ENCODE peak calls at places on chromosomes 3 and 15, in five cellular contexts. H is IMR-90, M is GM12878, A is SK-N-SH, O is K562. J is an unnamed sample.

GRCh38 chr3:59424268-59425010 is 374.6 kb upstream of the CFAP20DC start:
- DNase-seq in H (peak), M (no peak), A (no peak), O (no peak), J (no peak)

GRCh38 chr3:141561426-141562034 is 74.7 kb downstream of the RASA2 start:
- DNase-seq in H (peak), M (no peak), A (peak), O (peak), J (peak)

GRCh38 chr3:40452057-40452456 is 5.1 kb upstream of the RPL14 start:
- DNase-seq in H (no peak), M (no peak), A (no peak), O (no peak), J (no peak)

GRCh38 chr3:139585820-139586219 is 46.3 kb upstream of the RBP1 start:
- DNase-seq in H (no peak), M (no peak), A (no peak), O (no peak), J (no peak)

GRCh38 chr3:137778941-137779340 is 14.8 kb downstream of the SOX14 start:
- DNase-seq in H (no peak), M (no peak), A (no peak), O (no peak), J (no peak)

GRCh38 chr3:30578479-30578878 is 27.9 kb upstream of the TGFBR2 start:
- DNase-seq in H (peak), M (no peak), A (no peak), O (no peak), J (peak)

GRCh38 chr3:114764056-114764492 is 383.0 kb downstream of the ZBTB20 start:
- DNase-seq in H (peak), M (no peak), A (no peak), O (no peak), J (no peak)

GRCh38 chr3:195803309-195803908 is 8.3 kb downstream of the MUC4 start:
- DNase-seq in H (no peak), M (no peak), A (no peak), O (no peak), J (no peak)

GRCh38 chr15:52295421-52295991 is at the start of gene MYO5C:
- DNase-seq in H (no peak), M (no peak), A (peak), O (no peak), J (peak)

GRCh38 chr15:27082526-27082925 is 111.5 kb downstream of the GABRG3 start:
- DNase-seq in H (no peak), M (no peak), A (no peak), O (no peak), J (no peak)

GRCh38 chr3:99332726-99333125 is 305.7 kb upstream of the COL8A1 start:
- DNase-seq in H (peak), M (no peak), A (no peak), O (no peak), J (no peak)

GRCh38 chr15:35697549-35698299 is 151.8 kb upstream of the DPH6 start:
- DNase-seq in H (peak), M (no peak), A (no peak), O (no peak), J (peak)

GRCh38 chr3:52233968-52234367 is 5.0 kb downstream of the TWF2 start:
- DNase-seq in H (no peak), M (no peak), A (no peak), O (no peak), J (no peak)

GRCh38 chr15:63599401-63600000 is 2.3 kb downstream of the FBXL22 start:
- DNase-seq in H (no peak), M (no peak), A (peak), O (no peak), J (peak)

GRCh38 chr3:71341721-71342120 is 241.8 kb downstream of the FOXP1 start:
- DNase-seq in H (peak), M (no peak), A (no peak), O (no peak), J (no peak)

GRCh38 chr15:74337607-74338211 is 29.7 kb downstream of the CYP11A1 start:
- DNase-seq in H (no peak), M (no peak), A (no peak), O (no peak), J (no peak)

GRCh38 chr3:54426431-54426830 is 304.1 kb downstream of the CACNA2D3 start:
- DNase-seq in H (no peak), M (no peak), A (no peak), O (no peak), J (no peak)

GRCh38 chr3:107666853-107667252 is 144.1 kb downstream of the BBX start:
- DNase-seq in H (no peak), M (no peak), A (no peak), O (no peak), J (no peak)

GRCh38 chr3:144948711-144949110 is 977.1 kb downstream of the DIPK2A start:
- DNase-seq in H (no peak), M (no peak), A (no peak), O (no peak), J (no peak)

GRCh38 chr3:11328196-11328945 is 56.2 kb downstream of the ATG7 start:
- DNase-seq in H (no peak), M (no peak), A (no peak), O (no peak), J (no peak)

GRCh38 chr15:90807687-90808086 is 60.7 kb upstream of the FURIN start:
- DNase-seq in H (no peak), M (no peak), A (no peak), O (no peak), J (no peak)

GRCh38 chr15:82832601-82833209 is 23.3 kb downstream of the WHAMM start:
- DNase-seq in H (peak), M (peak), A (no peak), O (no peak), J (peak)

GRCh38 chr15:90594297-90594696 is 64.6 kb downstream of the CRTC3 start:
- DNase-seq in H (no peak), M (peak), A (no peak), O (no peak), J (peak)

GRCh38 chr3:19931767-19932188 is 2.2 kb downstream of the EFHB start:
- DNase-seq in H (no peak), M (no peak), A (no peak), O (peak), J (no peak)

GRCh38 chr3:50237133-50237651 is 1.2 kb downstream of the GNAI2 start:
- DNase-seq in H (no peak), M (no peak), A (peak), O (peak), J (no peak)

GRCh38 chr3:181709537-181710279 is 2.0 kb upstream of the SOX2 start:
- DNase-seq in H (peak), M (no peak), A (peak), O (peak), J (peak)

GRCh38 chr15:99450896-99451358 is 114.9 kb upstream of the MEF2A start:
- DNase-seq in H (no peak), M (no peak), A (no peak), O (peak), J (no peak)

GRCh38 chr15:84907731-84908130 is 23.3 kb downstream of the SLC28A1 start:
- DNase-seq in H (no peak), M (no peak), A (no peak), O (no peak), J (no peak)

GRCh38 chr15:71422530-71423259 is 307.4 kb downstream of the THSD4 start:
- DNase-seq in H (no peak), M (no peak), A (no peak), O (no peak), J (no peak)

GRCh38 chr3:175255698-175256097 is 396.6 kb downstream of the NAALADL2 start:
- DNase-seq in H (peak), M (no peak), A (no peak), O (no peak), J (no peak)

GRCh38 chr3:182633206-182633605 is 160.1 kb upstream of the ATP11B start:
- DNase-seq in H (no peak), M (no peak), A (no peak), O (no peak), J (no peak)

GRCh38 chr3:57331078-57331477 is 38.6 kb upstream of the ASB14 start:
- DNase-seq in H (no peak), M (no peak), A (no peak), O (no peak), J (peak)

GRCh38 chr15:39919740-39920509 is at the start of gene GPR176:
- DNase-seq in H (peak), M (no peak), A (peak), O (no peak), J (peak)

GRCh38 chr3:12679468-12679867 is 15.6 kb upstream of the RAF1 start:
- DNase-seq in H (peak), M (no peak), A (peak), O (no peak), J (peak)
- TF ChIP-seq RCOR1 in H (peak), M (no peak), A (no peak), O (no peak), J (no peak)

GRCh38 chr3:23665741-23666140 is 140.0 kb upstream of the UBE2E1 start:
- DNase-seq in H (peak), M (no peak), A (no peak), O (no peak), J (no peak)
- TF ChIP-seq RCOR1 in H (no peak), M (no peak), A (no peak), O (no peak), J (no peak)

GRCh38 chr3:171862993-171863521 is 19.9 kb downstream of the TMEM212 start:
- DNase-seq in H (peak), M (no peak), A (no peak), O (no peak), J (no peak)
- TF ChIP-seq RCOR1 in H (no peak), M (no peak), A (no peak), O (no peak), J (no peak)

GRCh38 chr3:5217824-5218595 is 30.5 kb downstream of the EDEM1 start:
- DNase-seq in H (peak), M (no peak), A (no peak), O (no peak), J (no peak)

GRCh38 chr3:5214352-5214751 is 26.8 kb downstream of the EDEM1 start:
- DNase-seq in H (no peak), M (no peak), A (no peak), O (no peak), J (no peak)

GRCh38 chr3:5212625-5213573 is 25.4 kb downstream of the EDEM1 start:
- DNase-seq in H (no peak), M (no peak), A (no peak), O (no peak), J (no peak)

GRCh38 chr3:5210926-5211325 is 23.4 kb downstream of the EDEM1 start:
- DNase-seq in H (no peak), M (no peak), A (no peak), O (no peak), J (no peak)

DNA sequence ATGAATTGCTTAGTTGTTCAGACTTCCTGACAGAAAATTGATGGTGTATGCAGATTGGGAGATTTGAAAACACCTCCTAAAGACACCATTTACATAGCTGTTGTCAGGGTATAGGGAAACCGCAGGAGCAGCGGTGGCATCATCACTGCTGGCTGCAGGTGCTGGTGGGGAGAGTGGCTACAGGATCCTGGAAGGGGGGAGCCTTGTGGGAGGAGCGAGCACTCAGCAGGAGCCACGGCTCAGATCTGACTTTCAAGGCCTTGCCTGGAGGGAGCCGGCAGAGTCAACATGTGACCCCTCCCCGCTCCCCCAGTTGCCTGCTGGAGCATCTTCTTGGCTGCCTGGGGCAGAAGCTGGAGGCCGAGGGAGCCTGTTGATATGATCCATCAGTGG is 26.1 kb downstream of the EDEM1 start:
- DNase-seq in H (no peak), M (no peak), A (no peak), O (no peak), J (no peak)
- TF ChIP-seq RCOR1 in H (no peak), M (no peak), A (no peak), O (no peak), J (no peak)

GRCh38 chr3:127195417-127195816 is 2.5 kb downstream of the PRR23E start:
- DNase-seq in H (no peak), M (no peak), A (no peak), O (no peak), J (no peak)

GRCh38 chr3:127193341-127193740 is 410 bp downstream of the PRR23E start:
- DNase-seq in H (no peak), M (no peak), A (peak), O (no peak), J (no peak)

GRCh38 chr3:127193775-127194174 is 844 bp downstream of the PRR23E start:
- DNase-seq in H (no peak), M (no peak), A (no peak), O (no peak), J (no peak)

GRCh38 chr3:127196002-127196401 is 3.1 kb downstream of the PRR23E start:
- DNase-seq in H (no peak), M (no peak), A (no peak), O (no peak), J (no peak)

GRCh38 chr3:127194601-127195187 is 1.8 kb downstream of the PRR23E start:
- DNase-seq in H (no peak), M (no peak), A (no peak), O (no peak), J (no peak)
- TF ChIP-seq RCOR1 in H (no peak), M (no peak), A (no peak), O (no peak), J (no peak)

DNA sequence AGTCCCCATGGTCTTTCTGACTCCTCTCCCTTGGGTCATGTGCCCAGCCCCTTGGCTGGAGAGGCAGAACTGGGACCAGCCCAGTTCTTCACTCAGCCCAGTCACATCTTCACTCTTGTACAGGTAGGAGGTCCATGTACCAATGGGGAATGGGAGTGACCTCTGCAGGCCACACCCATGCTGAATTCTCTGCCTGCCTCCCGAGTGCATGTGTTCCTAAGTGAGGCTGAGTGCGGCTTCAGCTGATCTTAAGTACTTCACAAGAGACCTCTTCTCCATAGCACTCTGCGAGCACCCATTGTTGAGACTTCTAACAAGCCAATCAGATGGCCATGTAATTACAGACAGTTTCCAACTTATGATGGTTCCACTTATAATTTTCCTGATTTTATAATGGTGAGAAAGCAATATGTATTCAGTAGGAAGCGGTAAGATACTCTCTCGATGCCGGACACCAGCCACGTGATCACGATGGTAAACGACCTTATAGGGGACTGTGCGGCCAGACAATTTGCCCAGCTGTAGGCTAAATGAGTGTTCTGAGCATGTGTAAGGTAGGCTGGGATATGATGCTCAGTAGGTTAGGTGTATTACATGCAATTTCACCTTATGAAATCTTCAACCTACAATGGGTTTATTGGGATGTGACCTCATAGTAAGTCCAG is 112.1 kb downstream of the KLF13 start:
- DNase-seq in H (no peak), M (no peak), A (no peak), O (no peak), J (no peak)
- TF ChIP-seq RCOR1 in H (no peak), M (no peak), A (no peak), O (no peak), J (no peak)

DNA sequence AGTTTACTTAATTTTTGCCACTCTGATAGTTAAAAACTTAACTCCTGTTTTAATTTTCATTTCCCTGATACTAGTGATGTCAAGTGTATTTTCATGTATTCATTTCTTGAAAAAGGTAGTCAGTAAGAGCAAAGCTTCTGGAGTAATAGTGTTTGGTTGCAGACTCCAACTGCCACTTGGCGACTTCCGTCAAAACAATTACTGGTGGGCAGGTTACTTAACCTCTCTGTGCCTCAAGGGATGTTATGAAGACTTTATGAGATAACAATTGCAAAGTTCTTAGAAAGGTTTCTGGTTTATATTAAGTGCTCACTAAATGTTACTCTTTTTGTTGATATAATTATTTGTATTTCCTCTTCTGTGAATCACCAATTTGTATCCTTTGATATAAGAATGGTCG is 129.7 kb downstream of the NFKBIZ start:
- DNase-seq in H (no peak), M (no peak), A (no peak), O (no peak), J (no peak)
- TF ChIP-seq RCOR1 in H (no peak), M (no peak), A (no peak), O (no peak), J (no peak)